ENCODE peak calls at places on chromosomes 2 and 18, in six cellular contexts. T, B, C, N, P and A are unnamed samples.

GRCh38 chr18:66724664-66725356 is 120.9 kb upstream of the CDH19 start:
- DNase-seq in B (no peak), N (no peak), T (no peak), C (no peak), P (no peak), A (no peak)

GRCh38 chr2:206212673-206213513 is 53.2 kb downstream of the EEF1B2 start:
- DNase-seq in P (no peak), T (peak; percentile 17), C (no peak), N (peak; percentile 25), B (peak; percentile 60), A (no peak)

GRCh38 chr2:7325186-7325585 is 408.0 kb downstream of the RNF144A start:
- DNase-seq in N (no peak), P (no peak), T (no peak), C (no peak), B (no peak), A (no peak)

GRCh38 chr2:6864938-6865345 is 765 bp downstream of the CMPK2 start:
- DNase-seq in B (no peak), T (no peak), P (peak; percentile 41), N (no peak), C (no peak), A (peak; percentile 69)

GRCh38 chr2:168198476-168199192 is 48.8 kb downstream of the STK39 start:
- DNase-seq in N (no peak), B (no peak), C (no peak), P (no peak), T (peak; percentile 76), A (no peak)

GRCh38 chr2:193679850-193680249 is 1485.1 kb upstream of the TMEFF2 start:
- DNase-seq in N (no peak), B (no peak), C (no peak), P (no peak), T (no peak), A (no peak)

GRCh38 chr18:58394046-58394445 is 234.8 kb downstream of the ALPK2 start:
- DNase-seq in P (peak; percentile 9), T (peak; percentile 73), N (no peak), C (no peak), B (no peak), A (no peak)

GRCh38 chr2:148173168-148173567 is 152.3 kb downstream of the MBD5 start:
- DNase-seq in T (no peak), P (no peak), B (no peak), C (no peak), N (no peak), A (no peak)

GRCh38 chr2:238872026-238872425 is 24.1 kb downstream of the TWIST2 start:
- DNase-seq in B (no peak), N (no peak), P (no peak), C (no peak), T (no peak), A (no peak)

GRCh38 chr18:34977787-34978532 is 63.3 kb upstream of the MAPRE2 start:
- DNase-seq in B (peak; percentile 6), T (peak; percentile 6), P (peak; percentile 57), C (no peak), N (peak; percentile 58), A (no peak)

GRCh38 chr2:127623388-127624320 is 22.3 kb upstream of the GPR17 start:
- DNase-seq in B (no peak), N (peak; percentile 37), P (peak; percentile 23), C (no peak), T (peak; percentile 64), A (no peak)

GRCh38 chr2:192591617-192592016 is 396.9 kb upstream of the TMEFF2 start:
- DNase-seq in C (no peak), B (no peak), N (no peak), P (no peak), T (no peak), A (no peak)
- H4K91ac ChIP-seq in C (no peak overlapping the region), B (no peak overlapping the region), N (no peak overlapping the region), P (no peak overlapping the region), T (no peak overlapping the region), A (no peak overlapping the region)

DNA sequence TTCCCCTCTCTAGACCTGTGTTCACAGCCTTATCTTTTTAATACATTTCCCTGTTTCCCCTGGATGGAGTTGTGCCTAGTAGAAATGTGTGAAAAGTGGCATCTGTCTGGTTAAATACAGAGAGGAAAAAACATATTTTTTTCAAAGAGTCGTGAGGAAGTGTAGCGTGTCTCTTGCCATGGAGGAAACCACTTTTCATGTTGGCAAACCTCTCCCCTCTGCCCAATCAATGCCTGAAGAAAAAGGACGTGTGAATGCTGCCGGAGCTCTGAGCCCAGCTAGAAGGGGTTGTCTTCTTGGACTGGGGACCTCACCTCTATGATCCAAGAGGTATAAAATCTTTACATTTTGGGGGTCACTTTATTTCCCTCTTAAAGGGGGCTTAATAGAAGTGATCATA is 52.4 kb downstream of the DPP4 start:
- DNase-seq in T (no peak), P (no peak), N (no peak), C (no peak), B (no peak), A (no peak)
- H4K91ac ChIP-seq in T (no peak overlapping the region), P (no peak overlapping the region), N (no peak overlapping the region), C (no peak overlapping the region), B (no peak overlapping the region), A (no peak overlapping the region)

GRCh38 chr2:165239826-165240618 is 808 bp downstream of the SCN2A start:
- DNase-seq in B (no peak), P (no peak), T (no peak), C (no peak), N (no peak), A (no peak)
- H4K91ac ChIP-seq in B (no peak overlapping the region), P (no peak overlapping the region), T (no peak overlapping the region), C (no peak overlapping the region), N (no peak overlapping the region), A (no peak overlapping the region)

DNA sequence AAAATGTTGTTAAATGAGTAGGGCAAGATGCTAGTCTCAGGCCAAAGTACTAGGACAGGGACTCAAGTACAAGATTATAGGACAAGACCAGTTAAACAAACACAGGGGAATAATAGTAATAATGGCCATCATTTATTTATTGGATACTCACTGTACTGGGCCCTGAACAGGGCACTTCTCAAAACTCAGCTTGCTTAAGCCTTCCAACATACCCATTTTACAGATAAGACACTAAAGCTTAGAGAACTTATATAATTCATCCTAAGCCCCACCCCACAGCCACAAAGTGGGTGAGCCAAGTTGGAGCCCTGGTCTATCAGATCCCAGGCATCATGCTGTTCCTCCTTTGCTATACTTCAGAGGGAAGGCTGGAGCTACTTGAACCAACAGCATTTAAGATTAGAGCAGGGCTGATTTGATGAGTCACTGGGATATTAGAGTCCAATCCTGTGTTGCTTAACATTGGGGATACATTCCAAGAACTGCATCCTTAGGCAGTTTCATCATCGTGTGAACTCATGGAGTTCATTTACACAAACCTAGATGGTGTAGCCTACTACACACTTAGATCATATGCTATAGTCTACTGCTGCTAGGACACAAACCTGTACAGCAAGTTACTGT is 153.6 kb downstream of the MTCL1 start:
- DNase-seq in B (peak; percentile 48), C (no peak), T (peak; percentile 99), N (peak; percentile 94), P (no peak), A (no peak)
- H4K91ac ChIP-seq in B (no peak overlapping the region), C (no peak overlapping the region), T (peak overlapping the region; percentile 55), N (no peak overlapping the region), P (no peak overlapping the region), A (no peak overlapping the region)